ENCODE peak calls at places on chromosomes 12 and 14, in seven cellular contexts. K is WTC11, Y is tibial nerve, H is dorsolateral prefrontal cortex, X is right lobe of liver, B is RWPE1, P is adrenal gland. Q is an unnamed sample.

GRCh38 chr12:104958946-104959841 is 1.1 kb upstream of the SLC41A2 start:
- DNase-seq in K (no peak), Y (no peak), H (no peak), X (peak), B (peak), P (peak), Q (peak)

GRCh38 chr12:75565795-75566194 is 54.4 kb upstream of the KRR1 start:
- DNase-seq in K (no peak), Y (no peak), H (no peak), X (no peak), B (no peak), P (no peak), Q (no peak)

GRCh38 chr14:20381341-20381740 is 32.0 kb downstream of the TEP1 start:
- DNase-seq in K (no peak), Y (no peak), H (no peak), X (no peak), B (no peak), P (no peak), Q (no peak)

GRCh38 chr14:52068741-52069616 is at the start of gene NID2:
- DNase-seq in K (peak), Y (peak), H (peak), X (peak), B (peak), P (peak), Q (no peak)

GRCh38 chr12:120826335-120826734 is 77.8 kb downstream of the SPPL3 start:
- DNase-seq in K (no peak), Y (no peak), H (no peak), X (no peak), B (no peak), P (no peak), Q (no peak)

GRCh38 chr14:67749341-67750110 is 47.8 kb downstream of the RDH12 start:
- DNase-seq in K (no peak), Y (no peak), H (no peak), X (no peak), B (no peak), P (no peak), Q (no peak)

GRCh38 chr12:93802698-93803097 is 125.5 kb downstream of the CRADD start:
- DNase-seq in K (no peak), Y (no peak), H (no peak), X (no peak), B (no peak), P (no peak), Q (peak)

GRCh38 chr12:14995583-14996425 is 23.0 kb downstream of the PDE6H start:
- DNase-seq in K (no peak), Y (no peak), H (no peak), X (no peak), B (peak), P (no peak), Q (peak)

GRCh38 chr12:12939888-12940287 is 12.1 kb downstream of the GPRC5D start:
- DNase-seq in K (no peak), Y (no peak), H (no peak), X (no peak), B (no peak), P (no peak), Q (no peak)

GRCh38 chr12:113759135-113759534 is 207.0 kb downstream of the RBM19 start:
- DNase-seq in K (no peak), Y (no peak), H (no peak), X (no peak), B (no peak), P (no peak), Q (no peak)

GRCh38 chr12:113758165-113758924 is 207.8 kb downstream of the RBM19 start:
- DNase-seq in K (no peak), Y (no peak), H (no peak), X (no peak), B (no peak), P (no peak), Q (no peak)

GRCh38 chr12:113755098-113755497 is 211.0 kb downstream of the RBM19 start:
- DNase-seq in K (no peak), Y (no peak), H (no peak), X (no peak), B (no peak), P (no peak), Q (no peak)

GRCh38 chr12:113756609-113757008 is 209.5 kb downstream of the RBM19 start:
- DNase-seq in K (no peak), Y (no peak), H (no peak), X (no peak), B (no peak), P (no peak), Q (no peak)

GRCh38 chr12:113757223-113758002 is 208.7 kb downstream of the RBM19 start:
- DNase-seq in K (no peak), Y (no peak), H (no peak), X (no peak), B (no peak), P (no peak), Q (peak)
- TF ChIP-seq CTCF in K (no peak), Y (no peak), H (no peak), X (no peak), B (no peak), P (no peak), Q (no peak)

GRCh38 chr14:63730659-63731058 is 2.8 kb upstream of the SGPP1 start:
- DNase-seq in K (no peak), Y (no peak), H (no peak), X (no peak), B (no peak), P (no peak), Q (no peak)

GRCh38 chr14:63726499-63726898 is 1.4 kb downstream of the SGPP1 start:
- DNase-seq in K (no peak), Y (no peak), H (no peak), X (no peak), B (no peak), P (no peak), Q (no peak)

GRCh38 chr14:63725786-63726185 is 2.1 kb downstream of the SGPP1 start:
- DNase-seq in K (no peak), Y (no peak), H (no peak), X (no peak), B (no peak), P (no peak), Q (no peak)

GRCh38 chr14:63727231-63727735 is 582 bp downstream of the SGPP1 start:
- DNase-seq in K (no peak), Y (peak), H (peak), X (peak), B (no peak), P (peak), Q (peak)

GRCh38 chr14:63727736-63728728 is at the start of gene SGPP1:
- DNase-seq in K (peak), Y (peak), H (peak), X (peak), B (peak), P (peak), Q (peak)
- TF ChIP-seq CTCF in K (no peak), Y (peak), H (no peak), X (no peak), B (peak), P (peak), Q (peak)

GRCh38 chr12:3533703-3534386 is 42.8 kb downstream of the PRMT8 start:
- DNase-seq in K (no peak), Y (no peak), H (no peak), X (no peak), B (no peak), P (no peak), Q (peak)
- TF ChIP-seq CTCF in K (no peak), Y (no peak), H (no peak), X (no peak), B (no peak), P (no peak), Q (no peak)

GRCh38 chr14:71208702-71209357 is 301.6 kb downstream of the PCNX1 start:
- DNase-seq in K (no peak), Y (no peak), H (no peak), X (no peak), B (no peak), P (no peak), Q (no peak)
- TF ChIP-seq CTCF in K (no peak), Y (no peak), H (no peak), X (no peak), B (no peak), P (no peak), Q (peak)

DNA sequence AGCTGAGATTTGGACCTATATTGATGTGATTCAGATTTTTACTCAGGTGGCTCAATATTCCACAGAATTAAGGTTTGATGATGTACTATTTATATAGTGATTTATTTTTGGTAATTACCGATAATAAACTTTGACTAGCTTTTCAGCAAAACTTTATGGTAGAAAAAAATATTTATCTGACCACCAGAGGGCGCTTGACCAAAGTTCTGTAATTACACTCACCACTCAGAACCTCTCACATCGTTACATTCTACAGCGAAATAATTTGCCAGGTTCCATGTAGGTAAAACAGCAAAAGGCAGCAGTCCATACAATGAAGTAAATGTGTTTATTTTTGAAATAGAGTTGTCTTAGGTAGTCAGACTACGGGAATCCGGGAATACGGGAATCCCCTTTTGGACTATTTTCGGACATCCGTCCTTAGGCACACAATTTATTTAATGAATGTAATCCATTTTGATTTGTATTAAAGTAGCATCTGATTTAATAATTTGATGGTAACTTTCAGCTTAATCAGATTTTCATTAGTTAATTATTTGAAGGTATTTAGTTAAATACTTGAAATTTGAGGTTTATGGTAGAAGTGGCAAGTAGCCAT is 143.0 kb upstream of the DDHD1 start:
- DNase-seq in K (no peak), Y (no peak), H (no peak), X (no peak), B (peak), P (no peak), Q (peak)
- TF ChIP-seq CTCF in K (peak), Y (peak), H (peak), X (peak), B (peak), P (peak), Q (peak)

GRCh38 chr12:19574606-19575005 is 135.3 kb downstream of the AEBP2 start:
- DNase-seq in K (no peak), Y (no peak), H (no peak), X (no peak), B (no peak), P (no peak), Q (no peak)
- TF ChIP-seq CTCF in K (no peak), Y (no peak), H (no peak), X (no peak), B (no peak), P (no peak), Q (no peak)

GRCh38 chr14:68921666-68922065 is 57.4 kb downstream of the ACTN1 start:
- DNase-seq in K (no peak), Y (no peak), H (no peak), X (no peak), B (no peak), P (no peak), Q (no peak)
- TF ChIP-seq CTCF in K (no peak), Y (no peak), H (no peak), X (no peak), B (no peak), P (no peak), Q (no peak)

GRCh38 chr14:93857500-93857899 is 69.2 kb upstream of the PRIMA1 start:
- DNase-seq in K (peak), Y (no peak), H (no peak), X (no peak), B (no peak), P (no peak), Q (no peak)
- TF ChIP-seq CTCF in K (no peak), Y (no peak), H (no peak), X (no peak), B (no peak), P (no peak), Q (no peak)

GRCh38 chr12:132243596-132244289 is 85.6 kb downstream of the GALNT9 start:
- DNase-seq in K (peak), Y (no peak), H (no peak), X (no peak), B (no peak), P (no peak), Q (no peak)
- TF ChIP-seq CTCF in K (no peak), Y (no peak), H (no peak), X (no peak), B (no peak), P (no peak), Q (no peak)